ENCODE peak calls at places on chromosomes 3 and 15, in ten cellular contexts. Z is Peyer's patch, R is HCT116, S is tibial artery, W is WERI-Rb-1, J is aorta, U is pancreas, N is sigmoid colon, Q is Panc1, X is right lobe of liver. K is an unnamed sample. For H3K27me3, the result is how much of the 10 kb centered on the place peaks cover.

GRCh38 chr3:53137835-53138446 is 7.7 kb upstream of the RFT1 start:
- DNase-seq in J (peak), Q (no peak), U (no peak), N (no peak), Z (no peak), R (no peak), W (no peak), X (no peak), S (no peak), K (no peak)

GRCh38 chr15:20643024-20643770 is 101.6 kb upstream of the GOLGA6L6 start:
- DNase-seq in J (peak), Q (no peak), R (no peak), S (no peak), W (no peak), Z (no peak), N (no peak), U (no peak), X (no peak), K (no peak)

GRCh38 chr15:28933710-28934445 is 48.1 kb downstream of the APBA2 start:
- DNase-seq in U (peak), J (peak), X (no peak), Z (no peak), W (no peak), S (no peak), R (no peak), N (peak), Q (no peak), K (no peak)

GRCh38 chr15:72058590-72058989 is 59.4 kb downstream of the MYO9A start:
- DNase-seq in Q (no peak), N (no peak), X (no peak), J (no peak), R (no peak), U (no peak), Z (no peak), S (no peak), W (no peak), K (no peak)

GRCh38 chr15:45855907-45856579 is 221.2 kb downstream of the SQOR start:
- DNase-seq in Q (peak), W (no peak), N (no peak), Z (no peak), S (no peak), R (no peak), U (no peak), J (no peak), X (no peak), K (no peak)

GRCh38 chr3:57065588-57065987 is 5.1 kb downstream of the SPATA12 start:
- DNase-seq in S (no peak), N (no peak), W (no peak), Z (no peak), J (no peak), R (peak), X (no peak), Q (no peak), U (no peak), K (no peak)

GRCh38 chr15:73804421-73804820 is 51.3 kb upstream of the INSYN1 start:
- DNase-seq in Q (no peak), U (no peak), N (no peak), Z (no peak), R (no peak), W (no peak), X (no peak), S (no peak), J (no peak), K (no peak)

GRCh38 chr3:128416578-128417150 is 50.0 kb downstream of the DNAJB8 start:
- DNase-seq in N (no peak), Z (no peak), X (no peak), R (peak), W (no peak), S (no peak), U (no peak), J (no peak), Q (peak), K (no peak)

GRCh38 chr3:66938338-66938963 is 59.7 kb upstream of the KBTBD8 start:
- DNase-seq in W (peak), N (no peak), J (no peak), Q (peak), Z (no peak), S (no peak), X (no peak), U (no peak), R (peak), K (no peak)

GRCh38 chr15:72559781-72560180 is 85.7 kb downstream of the ARIH1 start:
- DNase-seq in W (no peak), R (no peak), J (no peak), X (no peak), Q (no peak), U (no peak), Z (no peak), N (no peak), S (no peak), K (no peak)

GRCh38 chr3:172300187-172300586 is 148.1 kb downstream of the GHSR start:
- DNase-seq in N (no peak), Q (no peak), R (no peak), S (no peak), X (no peak), U (no peak), W (no peak), J (no peak), Z (no peak), K (no peak)

GRCh38 chr3:154062513-154062912 is 58.7 kb upstream of the ARHGEF26 start:
- DNase-seq in U (no peak), J (no peak), Z (no peak), W (no peak), X (no peak), R (no peak), S (no peak), Q (no peak), N (no peak), K (no peak)

GRCh38 chr3:53114412-53115074 is 15.7 kb downstream of the RFT1 start:
- DNase-seq in J (no peak), Q (no peak), R (no peak), Z (no peak), U (no peak), S (no peak), N (no peak), X (no peak), W (no peak), K (no peak)

GRCh38 chr3:192422998-192423349 is 304.4 kb downstream of the FGF12 start:
- DNase-seq in Z (no peak), N (no peak), S (no peak), X (no peak), R (no peak), U (no peak), J (no peak), W (no peak), Q (no peak), K (no peak)

GRCh38 chr3:31725976-31726375 is 193.3 kb downstream of the STT3B start:
- DNase-seq in J (no peak), Q (no peak), N (no peak), W (no peak), Z (no peak), S (no peak), X (no peak), U (no peak), R (no peak), K (no peak)

GRCh38 chr15:48865387-48866079 is 12.4 kb upstream of the EID1 start:
- DNase-seq in R (no peak), Z (no peak), X (no peak), U (no peak), J (no peak), W (no peak), S (no peak), Q (no peak), N (no peak), K (no peak)

GRCh38 chr15:39270221-39270835 is 310.6 kb upstream of the THBS1 start:
- DNase-seq in S (no peak), N (no peak), R (no peak), Q (no peak), X (no peak), J (no peak), U (no peak), Z (no peak), W (no peak), K (no peak)

GRCh38 chr15:55241895-55242294 is 45.2 kb upstream of the RSL24D1 start:
- DNase-seq in U (no peak), R (no peak), J (no peak), Z (no peak), W (no peak), Q (no peak), N (no peak), X (no peak), S (no peak), K (no peak)

GRCh38 chr3:14228611-14229470 is 50.2 kb downstream of the LSM3 start:
- DNase-seq in J (no peak), R (no peak), W (no peak), Q (no peak), X (no peak), Z (no peak), N (no peak), S (no peak), U (no peak), K (no peak)

GRCh38 chr15:88247914-88248313 is 8.6 kb downstream of the NTRK3 start:
- DNase-seq in Q (no peak), X (peak), R (no peak), S (no peak), Z (no peak), W (no peak), N (no peak), U (no peak), J (no peak), K (no peak)

GRCh38 chr3:157096328-157096727 is 63.6 kb downstream of the CCNL1 start:
- DNase-seq in N (no peak), Z (no peak), R (no peak), X (no peak), J (no peak), Q (no peak), U (no peak), S (no peak), W (no peak), K (no peak)

GRCh38 chr15:51227967-51228783 is 110.2 kb downstream of the CYP19A1 start:
- DNase-seq in J (peak), S (peak), N (no peak), X (no peak), Q (no peak), U (no peak), R (peak), Z (no peak), W (no peak), K (peak)

GRCh38 chr3:124995460-124995994 is 60.3 kb downstream of the HEG1 start:
- DNase-seq in U (no peak), N (peak), X (no peak), Z (no peak), W (peak), J (no peak), Q (peak), R (peak), S (peak), K (peak)

GRCh38 chr15:68447976-68448755 is 16.2 kb upstream of the ITGA11 start:
- DNase-seq in N (no peak), Z (no peak), W (no peak), R (no peak), Q (no peak), U (no peak), X (no peak), J (no peak), S (no peak), K (no peak)

GRCh38 chr3:31953636-31954035 is 27.4 kb downstream of the OSBPL10 start:
- DNase-seq in S (no peak), X (no peak), W (no peak), Q (no peak), J (no peak), U (no peak), N (no peak), R (no peak), Z (no peak), K (no peak)

GRCh38 chr15:88918738-88919137 is 5.6 kb upstream of the MFGE8 start:
- DNase-seq in J (peak), Q (peak), U (no peak), S (peak), Z (no peak), X (no peak), R (peak), W (no peak), N (no peak), K (peak)

GRCh38 chr15:74950078-74951000 is 6.2 kb downstream of the RPP25 start:
- DNase-seq in X (no peak), Q (peak), R (peak), S (peak), J (peak), N (peak), U (peak), W (peak), Z (peak), K (peak)

GRCh38 chr15:42048080-42048820 is 27.4 kb upstream of the PLA2G4E start:
- DNase-seq in X (no peak), R (no peak), U (no peak), S (no peak), Z (no peak), W (no peak), Q (no peak), J (no peak), N (no peak), K (no peak)

GRCh38 chr3:138935864-138936762 is 10.8 kb downstream of the FOXL2 start:
- DNase-seq in N (peak), U (peak), Q (no peak), S (peak), R (peak), X (peak), Z (peak), J (peak), W (peak), K (no peak)

GRCh38 chr3:156816091-156816793 is 9.9 kb upstream of the LEKR1 start:
- DNase-seq in Q (no peak), J (peak), S (peak), X (peak), Z (peak), N (peak), W (no peak), U (peak), R (no peak), K (no peak)

GRCh38 chr15:100559330-100559729 is 30.6 kb upstream of the CERS3 start:
- DNase-seq in W (no peak), N (peak), R (no peak), X (no peak), Q (no peak), J (no peak), Z (no peak), U (no peak), S (peak), K (peak)

GRCh38 chr3:100032262-100032661 is 82.0 kb downstream of the FILIP1L start:
- DNase-seq in S (no peak), X (no peak), R (no peak), Q (no peak), W (no peak), U (no peak), J (no peak), Z (no peak), N (no peak), K (no peak)

GRCh38 chr3:26245236-26245635 is 377.3 kb upstream of the LRRC3B start:
- DNase-seq in Z (no peak), R (no peak), N (no peak), U (no peak), W (no peak), J (no peak), S (no peak), Q (no peak), X (no peak), K (no peak)

GRCh38 chr15:37135225-37135624 is 34.9 kb upstream of the MEIS2 start:
- DNase-seq in R (peak), J (no peak), W (peak), N (no peak), X (no peak), U (no peak), Q (no peak), Z (no peak), S (no peak), K (no peak)

GRCh38 chr3:7917443-7918151 is 584.0 kb upstream of the LMCD1 start:
- DNase-seq in J (no peak), R (no peak), X (no peak), S (no peak), U (no peak), Z (no peak), W (no peak), Q (no peak), N (no peak), K (no peak)

GRCh38 chr3:78875431-78875830 is 892.4 kb downstream of the ROBO1 start:
- DNase-seq in J (no peak), N (no peak), X (no peak), W (no peak), S (no peak), U (no peak), Q (no peak), Z (no peak), R (no peak), K (no peak)

GRCh38 chr3:78878011-78878410 is 889.8 kb downstream of the ROBO1 start:
- DNase-seq in R (no peak), Q (no peak), Z (no peak), U (no peak), W (no peak), S (no peak), N (no peak), X (no peak), J (no peak), K (no peak)

GRCh38 chr3:78878789-78879515 is 888.8 kb downstream of the ROBO1 start:
- DNase-seq in W (no peak), X (no peak), S (no peak), Z (no peak), U (no peak), J (no peak), Q (no peak), R (no peak), N (no peak), K (no peak)

GRCh38 chr3:78873641-78874040 is 894.2 kb downstream of the ROBO1 start:
- DNase-seq in Z (no peak), U (no peak), X (no peak), N (no peak), W (no peak), Q (no peak), R (no peak), S (no peak), J (no peak), K (no peak)

GRCh38 chr3:78875851-78876250 is 891.9 kb downstream of the ROBO1 start:
- DNase-seq in X (no peak), W (no peak), N (no peak), S (no peak), Z (no peak), Q (no peak), J (no peak), U (no peak), R (no peak), K (no peak)
- H3K27me3 ChIP-seq in X (under half), W (under half), N (under half), S (under half), Z (under half), Q (under half), J (under half), U (under half), R (under half), K (under half)

GRCh38 chr3:127099982-127100381 is 92.9 kb upstream of the PRR23E start:
- DNase-seq in Z (no peak), N (no peak), J (no peak), W (no peak), X (no peak), U (no peak), R (no peak), Q (no peak), S (no peak), K (no peak)

GRCh38 chr3:127102587-127102986 is 90.3 kb upstream of the PRR23E start:
- DNase-seq in N (no peak), Q (no peak), R (no peak), X (no peak), W (no peak), J (no peak), S (no peak), U (no peak), Z (no peak), K (no peak)

GRCh38 chr3:127103116-127103515 is 89.8 kb upstream of the PRR23E start:
- DNase-seq in Q (no peak), N (no peak), X (no peak), S (no peak), R (no peak), U (no peak), W (no peak), J (no peak), Z (no peak), K (no peak)

GRCh38 chr3:127101411-127102067 is 91.4 kb upstream of the PRR23E start:
- DNase-seq in R (no peak), J (no peak), Z (no peak), X (no peak), W (no peak), Q (no peak), U (no peak), S (no peak), N (no peak), K (no peak)

GRCh38 chr3:127100459-127101410 is 92.2 kb upstream of the PRR23E start:
- DNase-seq in Q (no peak), R (no peak), N (no peak), U (no peak), Z (no peak), S (no peak), X (no peak), J (no peak), W (no peak), K (no peak)
- H3K27me3 ChIP-seq in Q (under half), R (under half), N (under half), U (under half), Z (under half), S (under half), X (under half), J (under half), W (under half), K (under half)

GRCh38 chr15:69724331-69724730 is 271.7 kb downstream of the RPLP1 start:
- DNase-seq in J (no peak), W (no peak), Q (no peak), N (no peak), R (no peak), Z (no peak), S (no peak), U (no peak), X (no peak), K (no peak)

GRCh38 chr15:69725957-69726356 is 273.3 kb downstream of the RPLP1 start:
- DNase-seq in R (no peak), N (no peak), W (no peak), Q (no peak), S (no peak), J (no peak), X (peak), Z (peak), U (no peak), K (no peak)

GRCh38 chr15:69727257-69727924 is 274.8 kb downstream of the RPLP1 start:
- DNase-seq in J (no peak), W (no peak), Z (no peak), X (no peak), R (no peak), Q (no peak), U (no peak), N (no peak), S (no peak), K (no peak)

GRCh38 chr15:69723404-69724097 is 270.9 kb downstream of the RPLP1 start:
- DNase-seq in Q (no peak), J (no peak), Z (no peak), R (no peak), W (peak), X (no peak), U (no peak), N (peak), S (no peak), K (no peak)

GRCh38 chr15:69725210-69725609 is 272.6 kb downstream of the RPLP1 start:
- DNase-seq in R (no peak), J (no peak), W (no peak), N (no peak), Z (no peak), S (no peak), Q (no peak), X (no peak), U (no peak), K (no peak)
- H3K27me3 ChIP-seq in R (under half), J (under half), W (under half), N (under half), Z (under half), S (under half), Q (under half), X (under half), U (under half), K (under half)

DNA sequence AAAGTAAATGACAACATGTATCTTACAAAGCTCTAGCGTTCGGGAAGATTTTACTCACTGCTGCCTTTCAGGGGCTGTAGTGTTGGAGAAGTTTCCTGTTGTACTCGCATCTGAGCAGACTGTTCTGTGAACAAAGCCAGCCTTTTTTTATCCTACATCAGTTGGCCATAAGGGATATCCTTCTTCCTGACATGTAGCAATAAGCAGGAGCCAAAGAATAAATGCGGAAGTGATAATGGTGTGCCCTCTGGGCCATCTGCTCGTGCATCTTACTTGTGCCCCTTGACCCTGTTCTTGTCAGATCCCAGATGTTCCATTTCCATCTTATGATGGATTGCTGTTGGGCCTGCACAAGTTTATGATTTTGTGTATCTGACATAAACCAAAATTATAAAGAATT is 631.1 kb downstream of the NSUN3 start:
- DNase-seq in N (no peak), R (no peak), Z (no peak), X (no peak), J (no peak), U (no peak), S (no peak), W (no peak), Q (no peak), K (no peak)
- H3K27me3 ChIP-seq in N (under half), R (under half), Z (under half), X (under half), J (under half), U (under half), S (under half), W (under half), Q (under half), K (under half)

GRCh38 chr3:12040902-12041301 is 36.7 kb downstream of the SYN2 start:
- DNase-seq in W (peak), R (no peak), Q (no peak), J (no peak), N (no peak), X (no peak), S (no peak), Z (no peak), U (no peak), K (no peak)

GRCh38 chr3:12046406-12046805 is 42.2 kb downstream of the SYN2 start:
- DNase-seq in Q (no peak), W (peak), X (no peak), N (no peak), U (no peak), R (peak), J (no peak), Z (no peak), S (no peak), K (no peak)

GRCh38 chr3:12042638-12043037 is 38.5 kb downstream of the SYN2 start:
- DNase-seq in Z (no peak), X (no peak), W (no peak), Q (no peak), N (no peak), R (no peak), J (no peak), S (no peak), U (no peak), K (no peak)

GRCh38 chr3:12044860-12045259 is 40.7 kb downstream of the SYN2 start:
- DNase-seq in R (no peak), Z (no peak), Q (no peak), W (no peak), S (no peak), J (no peak), X (no peak), U (no peak), N (no peak), K (no peak)

DNA sequence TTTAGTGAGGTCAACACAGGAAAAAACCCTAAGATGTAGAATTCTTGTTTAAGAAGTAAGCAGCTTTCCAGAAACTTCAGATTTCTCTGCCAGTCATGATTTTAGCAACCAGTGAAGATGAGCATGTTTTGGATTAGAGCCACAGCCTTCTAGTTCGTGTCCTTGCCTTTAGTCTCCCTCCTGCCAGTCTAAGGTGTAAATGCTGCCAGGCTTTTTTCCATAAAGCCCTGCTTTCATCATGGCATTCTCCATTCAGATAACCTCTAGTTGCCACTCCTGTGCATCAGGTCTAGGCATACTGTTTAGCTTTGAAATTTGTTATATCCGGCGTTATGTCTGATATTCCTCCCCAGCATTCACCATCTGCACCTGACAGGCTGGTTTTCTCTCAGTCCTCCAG is 37.3 kb downstream of the SYN2 start:
- DNase-seq in Z (no peak), Q (no peak), W (no peak), S (no peak), U (no peak), R (no peak), X (no peak), J (no peak), N (no peak), K (no peak)
- H3K27me3 ChIP-seq in Z (under half), Q (under half), W (under half), S (under half), U (under half), R (under half), X (under half), J (under half), N (under half), K (under half)

K was measured in right atrium auricular region.